ENCODE peak calls at places on chromosomes 6 and 20, in eight cellular contexts. One of them, this sample, is unnamed.

GRCh38 chr20:25058051-25058796 is at the start of gene ACSS1:
- DNase-seq in AG08396: peak
- DNase-seq in left ventricle myocardium inferior: peak
- DNase-seq in GM04503: no peak
- DNase-seq in GM23338: peak
- DNase-seq in HTR-8/SVneo: peak
- DNase-seq in activated CD8-positive, alpha-beta memory T cell treated with anti-CD3 and anti-CD28 coated beads, Interleukin-2, amount 50 U/mL, for 48 hours: peak
- DNase-seq in uterus: peak
- DNase-seq in this sample: no peak

GRCh38 chr6:43584892-43585570 is 9.0 kb downstream of the POLH start:
- DNase-seq in AG08396: no peak
- DNase-seq in left ventricle myocardium inferior: no peak
- DNase-seq in GM04503: no peak
- DNase-seq in GM23338: no peak
- DNase-seq in HTR-8/SVneo: no peak
- DNase-seq in activated CD8-positive, alpha-beta memory T cell treated with anti-CD3 and anti-CD28 coated beads, Interleukin-2, amount 50 U/mL, for 48 hours: no peak
- DNase-seq in uterus: no peak
- DNase-seq in this sample: no peak

GRCh38 chr6:21537660-21538059 is 55.9 kb upstream of the SOX4 start:
- DNase-seq in AG08396: no peak
- DNase-seq in left ventricle myocardium inferior: no peak
- DNase-seq in GM04503: no peak
- DNase-seq in GM23338: no peak
- DNase-seq in HTR-8/SVneo: no peak
- DNase-seq in activated CD8-positive, alpha-beta memory T cell treated with anti-CD3 and anti-CD28 coated beads, Interleukin-2, amount 50 U/mL, for 48 hours: no peak
- DNase-seq in uterus: no peak
- DNase-seq in this sample: no peak

GRCh38 chr6:169328112-169328801 is 74.6 kb upstream of the THBS2 start:
- DNase-seq in AG08396: peak
- DNase-seq in left ventricle myocardium inferior: no peak
- DNase-seq in GM04503: peak
- DNase-seq in GM23338: no peak
- DNase-seq in HTR-8/SVneo: peak
- DNase-seq in activated CD8-positive, alpha-beta memory T cell treated with anti-CD3 and anti-CD28 coated beads, Interleukin-2, amount 50 U/mL, for 48 hours: no peak
- DNase-seq in uterus: peak
- DNase-seq in this sample: no peak

GRCh38 chr6:20364327-20364726 is 37.4 kb upstream of the E2F3 start:
- DNase-seq in AG08396: no peak
- DNase-seq in left ventricle myocardium inferior: no peak
- DNase-seq in GM04503: no peak
- DNase-seq in GM23338: no peak
- DNase-seq in HTR-8/SVneo: no peak
- DNase-seq in activated CD8-positive, alpha-beta memory T cell treated with anti-CD3 and anti-CD28 coated beads, Interleukin-2, amount 50 U/mL, for 48 hours: no peak
- DNase-seq in uterus: no peak
- DNase-seq in this sample: no peak

GRCh38 chr20:20214757-20215275 is 153.1 kb upstream of the INSM1 start:
- DNase-seq in AG08396: no peak
- DNase-seq in left ventricle myocardium inferior: no peak
- DNase-seq in GM04503: no peak
- DNase-seq in GM23338: peak
- DNase-seq in HTR-8/SVneo: no peak
- DNase-seq in activated CD8-positive, alpha-beta memory T cell treated with anti-CD3 and anti-CD28 coated beads, Interleukin-2, amount 50 U/mL, for 48 hours: no peak
- DNase-seq in uterus: no peak
- DNase-seq in this sample: no peak

GRCh38 chr6:82057846-82058554 is 189.5 kb downstream of the IBTK start:
- DNase-seq in AG08396: peak
- DNase-seq in left ventricle myocardium inferior: no peak
- DNase-seq in GM04503: peak
- DNase-seq in GM23338: no peak
- DNase-seq in HTR-8/SVneo: no peak
- DNase-seq in activated CD8-positive, alpha-beta memory T cell treated with anti-CD3 and anti-CD28 coated beads, Interleukin-2, amount 50 U/mL, for 48 hours: no peak
- DNase-seq in uterus: no peak
- DNase-seq in this sample: no peak

GRCh38 chr6:80725156-80725930 is 618.9 kb downstream of the BCKDHB start:
- DNase-seq in AG08396: no peak
- DNase-seq in left ventricle myocardium inferior: no peak
- DNase-seq in GM04503: peak
- DNase-seq in GM23338: no peak
- DNase-seq in HTR-8/SVneo: no peak
- DNase-seq in activated CD8-positive, alpha-beta memory T cell treated with anti-CD3 and anti-CD28 coated beads, Interleukin-2, amount 50 U/mL, for 48 hours: no peak
- DNase-seq in uterus: no peak
- DNase-seq in this sample: no peak

GRCh38 chr20:43191946-43192847 is 2.5 kb upstream of the PTPRT start:
- DNase-seq in AG08396: peak
- DNase-seq in left ventricle myocardium inferior: no peak
- DNase-seq in GM04503: no peak
- DNase-seq in GM23338: peak
- DNase-seq in HTR-8/SVneo: peak
- DNase-seq in activated CD8-positive, alpha-beta memory T cell treated with anti-CD3 and anti-CD28 coated beads, Interleukin-2, amount 50 U/mL, for 48 hours: peak
- DNase-seq in uterus: no peak
- DNase-seq in this sample: peak

GRCh38 chr6:64041373-64041772 is 405.8 kb downstream of the PHF3 start:
- DNase-seq in AG08396: no peak
- DNase-seq in left ventricle myocardium inferior: no peak
- DNase-seq in GM04503: no peak
- DNase-seq in GM23338: no peak
- DNase-seq in HTR-8/SVneo: no peak
- DNase-seq in activated CD8-positive, alpha-beta memory T cell treated with anti-CD3 and anti-CD28 coated beads, Interleukin-2, amount 50 U/mL, for 48 hours: no peak
- DNase-seq in uterus: no peak
- DNase-seq in this sample: no peak

This sample was measured in D721Med.